ENCODE peak calls at places on chromosomes 3 and 15, in four cellular contexts. Y, G, S and B are unnamed samples.

GRCh38 chr3:150183619-150184425 is 213.1 kb upstream of the PFN2 start:
- DNase-seq in S (peak; percentile 64), G (peak; percentile 73), Y (peak; percentile 37), B (peak; percentile 68)

GRCh38 chr3:51379301-51379700 is 5.8 kb upstream of the MANF start:
- DNase-seq in S (no peak), Y (no peak), G (no peak), B (no peak)

GRCh38 chr3:13203398-13204176 is 130.4 kb upstream of the IQSEC1 start:
- DNase-seq in Y (no peak), S (no peak), G (no peak), B (no peak)

GRCh38 chr3:141367038-141367730 is 1.1 kb upstream of the ZBTB38 start:
- DNase-seq in Y (no peak), S (peak; percentile 95), G (no peak), B (no peak)

GRCh38 chr3:49006591-49007067 is 562 bp upstream of the WDR6 start:
- DNase-seq in Y (no peak), G (no peak), S (no peak), B (no peak)

GRCh38 chr3:158768361-158768787 is 33.5 kb upstream of the MFSD1 start:
- DNase-seq in G (no peak), S (no peak), Y (no peak), B (no peak)

GRCh38 chr15:65887565-65887964 is 18.3 kb downstream of the RAB11A start:
- DNase-seq in G (no peak), Y (no peak), S (no peak), B (no peak)

GRCh38 chr3:72041531-72041930 is 256.6 kb upstream of the PROK2 start:
- DNase-seq in S (no peak), Y (no peak), G (no peak), B (no peak)

GRCh38 chr3:156811092-156811862 is 14.9 kb upstream of the LEKR1 start:
- DNase-seq in G (no peak), S (no peak), Y (no peak), B (no peak)

GRCh38 chr3:31343075-31343474 is 189.7 kb upstream of the STT3B start:
- DNase-seq in Y (no peak), G (no peak), S (no peak), B (no peak)

GRCh38 chr3:65888980-65889706 is 149.6 kb downstream of the MAGI1 start:
- DNase-seq in G (peak; percentile 31), S (no peak), Y (no peak), B (peak; percentile 10)

GRCh38 chr3:114697441-114697840 is 403.6 kb downstream of the TIGIT start:
- DNase-seq in S (no peak), G (no peak), Y (no peak), B (no peak)

GRCh38 chr15:63514533-63514943 is 10.1 kb downstream of the USP3 start:
- DNase-seq in Y (no peak), G (no peak), S (no peak), B (peak; percentile 55)

GRCh38 chr15:63048986-63049665 is 6.6 kb downstream of the TPM1 start:
- DNase-seq in Y (no peak), G (peak; percentile 57), S (no peak), B (no peak)

GRCh38 chr15:60835974-60836373 is 357.0 kb upstream of the ICE2 start:
- DNase-seq in G (no peak), Y (no peak), S (no peak), B (no peak)

GRCh38 chr15:42002333-42002732 is 18.5 kb downstream of the PLA2G4E start:
- DNase-seq in G (no peak), S (no peak), Y (no peak), B (no peak)

GRCh38 chr15:44692659-44693058 is 18.5 kb downstream of the PATL2 start:
- DNase-seq in S (no peak), Y (no peak), G (no peak), B (no peak)

GRCh38 chr3:56980798-56981390 is 79.6 kb upstream of the SPATA12 start:
- DNase-seq in G (peak; percentile 63), Y (no peak), S (peak; percentile 2), B (no peak)